ENCODE peak calls at places on chromosomes 13 and 19, in four cellular contexts. B is bronchial epithelial cell, S is substantia nigra, Q is HT1080. Z is an unnamed sample.

GRCh38 chr19:2127758-2128157 is 23.6 kb downstream of the AP3D1 start:
- DNase-seq in B (no peak), S (no peak), Q (no peak), Z (no peak)

GRCh38 chr19:45294291-45295029 is 28.2 kb downstream of the CKM start:
- DNase-seq in B (no peak), S (no peak), Q (no peak), Z (no peak)

GRCh38 chr19:10122066-10122465 is 2.4 kb upstream of the EIF3G start:
- DNase-seq in B (no peak), S (no peak), Q (no peak), Z (no peak)

GRCh38 chr13:46041335-46041934 is 11.1 kb downstream of the ZC3H13 start:
- DNase-seq in B (no peak), S (no peak), Q (no peak), Z (no peak)

GRCh38 chr13:49219647-49220034 is 497 bp upstream of the MLNR start:
- DNase-seq in B (no peak), S (no peak), Q (no peak), Z (no peak)

GRCh38 chr13:35888327-35888940 is 242.7 kb downstream of the DCLK1 start:
- DNase-seq in B (peak; percentile 26), S (no peak), Q (no peak), Z (no peak)

GRCh38 chr13:21058361-21058760 is 3.0 kb downstream of the LATS2 start:
- DNase-seq in B (no peak), S (no peak), Q (no peak), Z (peak; percentile 42)

GRCh38 chr19:51246153-51246552 is 4.7 kb upstream of the SIGLECL1 start:
- DNase-seq in B (no peak), S (no peak), Q (peak; percentile 96), Z (no peak)

GRCh38 chr19:2213799-2214198 is 22.3 kb downstream of the PLEKHJ1 start:
- DNase-seq in B (no peak), S (no peak), Q (no peak), Z (no peak)

GRCh38 chr13:33519561-33520479 is 234.3 kb upstream of the STARD13 start:
- DNase-seq in B (no peak), S (no peak), Q (peak; percentile 15), Z (no peak)

Z was measured in H7.